ENCODE peak calls at places on chromosomes 5 and 9, in five cellular contexts. Z is IMR-90, E is hepatocyte, F is GM23338, U is endothelial cell of umbilical vein. L is an unnamed sample.

GRCh38 chr9:61665330-61665751 is 475.5 kb downstream of the SPATA31A7 start:
- DNase-seq in Z (no peak), E (no peak), F (no peak), U (no peak), L (no peak)

GRCh38 chr9:128628471-128629048 is 28.1 kb downstream of the DYNC2I2 start:
- DNase-seq in Z (no peak), E (no peak), F (no peak), U (no peak), L (no peak)

GRCh38 chr5:125342938-125343401 is 596.5 kb upstream of the ZNF608 start:
- DNase-seq in Z (peak), E (no peak), F (no peak), U (no peak), L (no peak)

GRCh38 chr5:149605998-149606721 is 24.9 kb downstream of the ARHGEF37 start:
- DNase-seq in Z (peak), E (peak), F (no peak), U (no peak), L (peak)

GRCh38 chr9:4371108-4371507 is 71.2 kb upstream of the GLIS3 start:
- DNase-seq in Z (peak), E (peak), F (no peak), U (peak), L (no peak)

GRCh38 chr5:62521319-62521718 is 57.3 kb upstream of the LRRC70 start:
- DNase-seq in Z (no peak), E (no peak), F (no peak), U (no peak), L (peak)

GRCh38 chr9:137580209-137580957 is 1.7 kb upstream of the DPH7 start:
- DNase-seq in Z (no peak), E (no peak), F (peak), U (no peak), L (peak)

GRCh38 chr5:116032094-116032517 is at the start of gene ARL14EPL:
- DNase-seq in Z (peak), E (peak), F (peak), U (peak), L (peak)

GRCh38 chr5:61397238-61397637 is 65.2 kb downstream of the ZSWIM6 start:
- DNase-seq in Z (peak), E (no peak), F (no peak), U (peak), L (no peak)

GRCh38 chr5:166716856-166717492 is 1574.5 kb upstream of the WWC1 start:
- DNase-seq in Z (no peak), E (no peak), F (no peak), U (no peak), L (no peak)

GRCh38 chr9:94872921-94873511 is 146.5 kb downstream of the AOPEP start:
- DNase-seq in Z (no peak), E (no peak), F (no peak), U (peak), L (no peak)

GRCh38 chr5:91074615-91075014 is 308.5 kb downstream of the ARRDC3 start:
- DNase-seq in Z (peak), E (no peak), F (no peak), U (no peak), L (no peak)

GRCh38 chr5:91069364-91069763 is 313.8 kb downstream of the ARRDC3 start:
- DNase-seq in Z (no peak), E (no peak), F (no peak), U (no peak), L (no peak)

GRCh38 chr5:91070761-91071429 is 312.2 kb downstream of the ARRDC3 start:
- DNase-seq in Z (no peak), E (no peak), F (no peak), U (no peak), L (no peak)

GRCh38 chr5:91076138-91076537 is 307.0 kb downstream of the ARRDC3 start:
- DNase-seq in Z (peak), E (no peak), F (no peak), U (no peak), L (no peak)

GRCh38 chr5:91072891-91073290 is 310.2 kb downstream of the ARRDC3 start:
- DNase-seq in Z (peak), E (peak), F (no peak), U (no peak), L (no peak)
- H3K4me2 ChIP-seq in Z (peak), E (peak), F (no peak), U (no peak), L (no peak)

GRCh38 chr9:27086818-27087680 is 22.0 kb upstream of the TEK start:
- DNase-seq in Z (peak), E (peak), F (no peak), U (no peak), L (no peak)

GRCh38 chr9:27090716-27091115 is 18.3 kb upstream of the TEK start:
- DNase-seq in Z (no peak), E (no peak), F (no peak), U (no peak), L (no peak)

GRCh38 chr9:27090231-27090630 is 18.8 kb upstream of the TEK start:
- DNase-seq in Z (no peak), E (no peak), F (no peak), U (no peak), L (no peak)

GRCh38 chr9:27088981-27089380 is 20.0 kb upstream of the TEK start:
- DNase-seq in Z (peak), E (no peak), F (no peak), U (no peak), L (no peak)

DNA sequence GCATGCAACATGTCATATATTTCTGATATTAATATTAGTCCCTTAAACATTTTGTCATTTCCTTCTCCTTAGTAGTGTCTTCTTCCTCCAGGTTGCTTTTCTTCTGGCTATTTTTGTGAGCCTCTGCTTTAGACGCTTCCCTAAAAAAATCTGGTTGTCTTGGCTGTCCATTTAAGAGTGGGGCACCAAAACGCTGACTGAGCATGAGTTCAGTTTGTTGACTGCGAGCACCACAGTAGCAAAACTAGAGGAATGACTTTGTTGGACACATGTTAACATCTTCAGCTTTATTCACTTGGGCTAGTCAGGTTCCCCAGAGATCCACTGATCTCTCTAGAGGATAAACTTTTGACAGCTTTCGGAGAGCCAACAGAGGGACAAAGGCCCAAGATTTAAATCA is 19.3 kb upstream of the TEK start:
- DNase-seq in Z (no peak), E (no peak), F (no peak), U (no peak), L (no peak)
- H2AFZ ChIP-seq in Z (no peak), E (no peak), F (no peak), U (no peak), L (no peak)

DNA sequence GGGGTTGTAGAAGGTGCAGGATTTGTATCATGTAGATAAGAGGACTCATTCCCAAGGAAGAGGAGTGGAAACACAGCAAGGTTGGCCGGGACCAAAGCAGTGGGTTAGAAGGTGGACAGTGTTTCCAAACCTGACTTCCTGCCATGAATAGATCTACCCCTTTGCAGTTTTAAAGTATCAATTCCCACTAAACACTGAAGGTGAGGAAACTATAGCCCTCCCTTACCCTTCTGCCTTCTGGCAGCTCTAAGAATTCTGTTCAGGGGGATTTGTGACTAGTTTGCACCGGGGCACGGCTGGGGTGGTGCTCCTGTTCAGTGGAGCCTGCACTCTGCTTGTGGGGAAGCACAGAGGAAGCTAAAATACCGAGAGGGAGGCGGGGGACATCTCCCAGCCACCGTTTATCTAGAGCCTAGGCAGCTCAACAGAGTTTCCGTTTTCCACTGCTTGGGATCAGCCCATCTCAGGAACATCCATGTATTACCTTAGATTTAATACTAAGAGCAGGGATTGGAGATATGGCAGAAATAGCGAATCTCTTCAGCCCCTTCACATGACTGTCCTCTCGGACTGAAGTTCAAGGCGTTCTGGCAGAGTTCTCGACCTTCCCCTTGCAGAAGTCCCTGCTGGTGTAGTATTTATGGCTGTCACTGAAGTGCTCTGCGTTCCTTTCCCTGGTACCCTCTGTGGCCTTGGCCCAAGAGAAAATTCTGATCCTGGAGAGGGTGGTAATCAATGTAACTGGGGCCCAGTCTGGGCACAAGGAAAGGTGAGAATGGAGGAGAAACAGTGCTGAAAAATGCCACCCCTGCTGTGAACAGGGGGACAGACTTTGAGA is 5.5 kb downstream of the ISL1 start:
- DNase-seq in Z (no peak), E (no peak), F (no peak), U (no peak), L (no peak)
- H3K4me3 ChIP-seq in Z (no peak), E (peak), F (peak), U (no peak), L (no peak)

GRCh38 chr5:157388148-157388547 is 71.9 kb upstream of the NIPAL4 start:
- DNase-seq in Z (peak), E (no peak), F (no peak), U (no peak), L (no peak)

GRCh38 chr5:157390924-157391297 is 69.1 kb upstream of the NIPAL4 start:
- DNase-seq in Z (no peak), E (no peak), F (no peak), U (no peak), L (no peak)

GRCh38 chr5:157387683-157388093 is 72.3 kb upstream of the NIPAL4 start:
- DNase-seq in Z (peak), E (peak), F (no peak), U (peak), L (no peak)

GRCh38 chr5:157389103-157389502 is 70.9 kb upstream of the NIPAL4 start:
- DNase-seq in Z (no peak), E (no peak), F (no peak), U (no peak), L (no peak)

GRCh38 chr5:157390179-157390923 is 69.7 kb upstream of the NIPAL4 start:
- DNase-seq in Z (peak), E (peak), F (no peak), U (peak), L (peak)
- H3K4me2 ChIP-seq in Z (no peak), E (no peak), F (no peak), U (no peak), L (no peak)

DNA sequence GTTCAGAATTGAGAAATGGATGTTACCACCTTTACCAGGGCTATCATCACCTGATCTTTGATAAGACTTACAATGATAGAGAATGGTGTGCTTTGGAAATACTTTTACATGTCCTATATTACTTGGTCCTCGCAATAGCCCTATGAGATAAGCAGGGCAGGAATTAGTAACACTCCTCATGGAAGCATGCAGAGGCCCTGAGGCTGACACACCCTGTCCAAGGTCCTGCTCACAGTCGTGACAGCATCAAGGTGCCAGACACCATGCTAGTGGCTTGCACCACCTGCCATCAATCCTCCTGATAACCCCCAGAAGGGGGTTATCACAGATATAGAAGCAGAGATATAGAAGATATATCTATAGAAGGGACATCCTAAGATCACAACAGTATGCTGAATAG is 216.8 kb upstream of the TBC1D2 start:
- DNase-seq in Z (no peak), E (peak), F (no peak), U (no peak), L (no peak)
- H2AFZ ChIP-seq in Z (no peak), E (no peak), F (no peak), U (no peak), L (no peak)

GRCh38 chr9:259405-260404 is 45.0 kb downstream of the DOCK8 start:
- DNase-seq in Z (no peak), E (no peak), F (no peak), U (no peak), L (no peak)
- H3K4me3 ChIP-seq in Z (no peak), E (no peak), F (no peak), U (no peak), L (no peak)

GRCh38 chr9:12133416-12133815 is 559.8 kb upstream of the TYRP1 start:
- DNase-seq in Z (no peak), E (no peak), F (no peak), U (no peak), L (no peak)
- H3K4me2 ChIP-seq in Z (no peak), E (no peak), F (no peak), U (no peak), L (no peak)

DNA sequence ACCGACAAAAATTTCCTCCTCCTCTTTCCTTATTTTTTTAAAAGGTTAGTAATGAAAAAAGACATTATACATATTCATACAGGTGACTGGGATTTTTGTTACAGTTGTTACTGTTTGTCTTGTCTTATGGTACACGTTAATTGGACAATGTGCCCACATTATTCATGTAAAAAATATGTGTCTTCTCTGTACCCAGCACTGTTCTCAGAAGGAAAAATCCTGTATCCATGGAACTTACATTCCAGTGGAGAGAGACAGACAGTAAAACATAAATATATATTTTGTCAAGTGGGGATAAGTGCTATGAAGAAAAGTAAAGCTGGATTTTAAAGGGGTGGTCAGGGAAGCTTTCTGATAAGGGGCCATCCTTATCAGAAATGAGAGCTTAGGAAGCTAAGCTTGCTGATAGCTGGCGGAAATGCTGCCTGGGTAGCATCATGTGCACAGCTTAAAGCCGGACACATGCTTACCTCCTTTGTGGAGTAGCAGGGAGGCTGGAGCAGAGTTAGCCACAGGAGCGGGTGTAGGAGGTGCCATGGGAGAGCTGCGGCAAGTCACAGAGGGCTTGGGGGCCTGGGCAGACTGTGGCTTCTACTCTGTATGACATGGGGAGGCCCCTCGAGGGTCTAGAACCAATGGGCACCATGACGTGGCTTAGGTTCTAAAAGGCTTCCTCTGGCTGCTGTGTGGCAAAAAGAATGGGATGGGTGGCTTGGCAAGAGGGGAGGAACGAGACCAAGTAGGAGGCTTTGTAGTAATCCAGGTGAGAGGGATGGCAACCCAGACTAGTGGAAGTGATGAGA is 141.7 kb downstream of the FGF1 start:
- DNase-seq in Z (peak), E (peak), F (no peak), U (no peak), L (no peak)
- H2AFZ ChIP-seq in Z (peak), E (no peak), F (no peak), U (no peak), L (no peak)

DNA sequence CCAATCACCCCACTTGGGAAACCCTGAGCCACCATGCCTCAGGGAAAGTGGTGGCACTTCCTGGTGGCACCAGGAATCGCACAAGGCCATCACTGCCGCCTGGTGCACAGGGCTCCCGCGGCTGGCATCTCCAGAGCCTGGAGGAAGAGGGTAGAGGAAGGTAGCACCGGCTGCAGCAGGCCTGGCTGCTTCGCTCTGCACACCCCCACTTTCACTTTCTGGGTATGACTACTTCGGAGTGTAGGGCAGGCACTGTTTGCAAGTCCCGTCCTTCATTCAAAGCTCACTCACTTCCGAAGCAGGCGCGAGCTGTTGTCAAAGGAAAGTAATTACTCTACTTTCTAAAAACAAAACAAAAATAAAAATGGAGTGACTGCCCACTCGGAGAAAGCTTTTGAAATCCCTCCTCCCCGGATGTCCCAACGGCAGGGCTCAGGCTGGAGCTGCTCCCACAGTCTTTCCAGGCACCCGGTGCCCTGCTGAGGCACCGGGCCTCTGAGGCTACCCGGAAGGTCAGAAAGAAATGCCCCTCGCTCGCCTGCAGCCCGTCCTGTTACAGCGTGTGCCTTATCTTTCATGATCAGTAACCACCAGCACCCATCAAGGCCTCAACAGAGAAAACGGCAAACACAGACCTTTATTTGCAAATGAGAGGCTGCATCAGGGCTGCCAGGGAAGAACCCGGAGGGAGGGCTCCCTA is 2.0 kb downstream of the BRD3 start:
- DNase-seq in Z (peak), E (peak), F (no peak), U (peak), L (peak)
- H3K4me3 ChIP-seq in Z (peak), E (peak), F (peak), U (peak), L (peak)

GRCh38 chr9:83992407-83992806 is 11.8 kb downstream of the RMI1 start:
- DNase-seq in Z (peak), E (peak), F (no peak), U (no peak), L (no peak)
- H3K4me2 ChIP-seq in Z (no peak), E (no peak), F (no peak), U (no peak), L (no peak)

L was measured in Karpas-422.